ENCODE peak calls at places on chromosome X, in six cellular contexts. X is brain microvascular endothelial cell; Z is activated B cell treated with CpG ODN at 0.5 μM for 24 hours; F is effector CD4-positive, alpha-beta T cell; Y is GM12892; J is AG04449. U is an unnamed sample.

GRCh38 chrX:97310373-97310772 is 426.7 kb downstream of the RPA4 start:
- DNase-seq in Y (no peak), Z (no peak), X (no peak), J (no peak), F (no peak), U (no peak)

GRCh38 chrX:136767104-136767941 is 13.4 kb downstream of the ARHGEF6 start:
- DNase-seq in J (no peak), Z (peak), Y (peak), F (peak), X (peak), U (no peak)

GRCh38 chrX:16797358-16797757 is 11.1 kb downstream of the TXLNG start:
- DNase-seq in Z (no peak), Y (no peak), F (no peak), X (no peak), J (no peak), U (no peak)

GRCh38 chrX:70168238-70169188 is 8.8 kb upstream of the DGAT2L6 start:
- DNase-seq in J (peak), F (no peak), X (peak), Z (no peak), Y (no peak), U (peak)

GRCh38 chrX:1546601-1547275 is 9.8 kb upstream of the P2RY8 start:
- DNase-seq in F (no peak), J (no peak), Y (no peak), Z (peak), X (no peak), U (no peak)

GRCh38 chrX:14017399-14017798 is 12.3 kb downstream of the GEMIN8 start:
- DNase-seq in Y (no peak), F (no peak), Z (no peak), J (no peak), X (no peak), U (no peak)

GRCh38 chrX:14056201-14056600 is 26.5 kb upstream of the GEMIN8 start:
- DNase-seq in X (no peak), F (no peak), Z (no peak), J (no peak), Y (no peak), U (no peak)

GRCh38 chrX:114344756-114345155 is 239.1 kb upstream of the HTR2C start:
- DNase-seq in F (no peak), J (no peak), Z (no peak), Y (no peak), X (peak), U (no peak)

GRCh38 chrX:155778844-155779553 is 102.1 kb upstream of the VAMP7 start:
- DNase-seq in J (no peak), F (no peak), Z (no peak), Y (no peak), X (no peak), U (no peak)

GRCh38 chrX:3697701-3698279 is 15.7 kb downstream of the PRKX start:
- DNase-seq in Z (no peak), Y (no peak), J (peak), F (no peak), X (peak), U (no peak)

GRCh38 chrX:6071755-6072154 is 156.9 kb downstream of the NLGN4X start:
- DNase-seq in Y (no peak), J (no peak), F (no peak), Z (no peak), X (no peak), U (no peak)

GRCh38 chrX:121307441-121307840 is 260.0 kb downstream of the GLUD2 start:
- DNase-seq in J (no peak), Z (no peak), X (no peak), Y (no peak), F (no peak), U (no peak)

GRCh38 chrX:72097081-72097480 is 34.6 kb downstream of the RTL5 start:
- DNase-seq in Z (no peak), Y (no peak), J (no peak), F (no peak), X (no peak), U (no peak)

GRCh38 chrX:42422961-42423360 is 355.0 kb downstream of the PPP1R2C start:
- DNase-seq in F (no peak), X (no peak), J (no peak), Z (no peak), Y (no peak), U (no peak)

GRCh38 chrX:151974336-151975227 is at the start of gene GABRE:
- DNase-seq in Y (no peak), X (no peak), J (no peak), F (no peak), Z (no peak), U (no peak)

GRCh38 chrX:17154001-17154400 is 207.5 kb downstream of the REPS2 start:
- DNase-seq in J (no peak), F (no peak), X (no peak), Y (no peak), Z (no peak), U (no peak)

U was measured in AG09309.